ENCODE peak calls at places on chromosomes 1 and 21, in nine cellular contexts. T is heart right ventricle; Z is CD8-positive, alpha-beta T cell; Y is brain microvascular endothelial cell; O is body of pancreas; R is endodermal cell; J is adrenal gland; U is testis; D is cardiac muscle cell. C is an unnamed sample.

GRCh38 chr1:28156821-28157220 is 19.7 kb downstream of the PTAFR start:
- DNase-seq in J (peak; percentile 47), D (peak; percentile 31), Z (no peak), O (no peak), Y (no peak), T (no peak), R (no peak), U (no peak), C (no peak)

GRCh38 chr21:42592156-42592820 is 61.1 kb upstream of the PDE9A start:
- DNase-seq in O (no peak), Z (no peak), U (no peak), T (no peak), Y (no peak), J (no peak), D (no peak), R (peak; percentile 43), C (no peak)

GRCh38 chr1:112718691-112719418 is 3.7 kb upstream of the PPM1J start:
- DNase-seq in R (peak; percentile 92), O (peak; percentile 81), J (peak; percentile 83), Y (peak; percentile 48), T (peak; percentile 82), D (peak; percentile 73), Z (peak; percentile 63), U (peak; percentile 82), C (peak; percentile 71)

GRCh38 chr1:246110343-246111219 is 396.5 kb downstream of the SMYD3 start:
- DNase-seq in D (peak; percentile 21), Y (peak; percentile 60), J (no peak), O (no peak), R (peak; percentile 53), Z (no peak), U (no peak), T (no peak), C (no peak)

GRCh38 chr1:27152004-27152828 is 2.7 kb downstream of the SLC9A1 start:
- DNase-seq in D (peak; percentile 32), R (no peak), Y (no peak), O (no peak), T (peak; percentile 49), Z (no peak), U (peak; percentile 24), J (peak; percentile 49), C (no peak)

GRCh38 chr1:152047607-152047953 is 10.8 kb upstream of the S100A11 start:
- DNase-seq in R (no peak), Y (no peak), J (peak; percentile 76), D (no peak), T (no peak), U (no peak), O (peak; percentile 79), Z (no peak), C (no peak)

GRCh38 chr1:103146143-103146542 is 37.8 kb upstream of the COL11A1 start:
- DNase-seq in D (no peak), R (no peak), Z (no peak), T (no peak), J (no peak), U (no peak), Y (no peak), O (no peak), C (no peak)

GRCh38 chr1:162365284-162366041 is 11.2 kb downstream of the SPATA46 start:
- DNase-seq in R (no peak), U (no peak), Z (no peak), J (no peak), D (no peak), T (no peak), Y (no peak), O (no peak), C (no peak)

GRCh38 chr21:30463713-30464112 is 16.5 kb downstream of the KRTAP19-1 start:
- DNase-seq in T (no peak), Y (no peak), O (no peak), J (no peak), D (no peak), Z (no peak), U (peak; percentile 18), R (peak; percentile 48), C (no peak)

GRCh38 chr1:2452583-2453315 is 23.3 kb upstream of the PLCH2 start:
- DNase-seq in R (no peak), Z (no peak), D (no peak), U (peak; percentile 33), J (no peak), O (no peak), T (no peak), Y (no peak), C (peak; percentile 89)

GRCh38 chr1:89781494-89782126 is 39.2 kb upstream of the LRRC8D start:
- DNase-seq in J (no peak), Z (peak; percentile 30), U (no peak), R (no peak), Y (no peak), D (peak; percentile 39), T (no peak), O (no peak), C (no peak)

GRCh38 chr1:95384570-95384969 is 150.6 kb downstream of the RWDD3 start:
- DNase-seq in O (no peak), T (peak; percentile 21), D (peak; percentile 4), J (no peak), Y (no peak), R (peak; percentile 92), U (peak; percentile 31), Z (peak; percentile 1), C (no peak)

GRCh38 chr1:8362701-8363101 is 44.8 kb downstream of the SLC45A1 start:
- DNase-seq in U (no peak), R (no peak), T (no peak), Z (no peak), J (peak; percentile 90), D (no peak), Y (no peak), O (no peak), C (no peak)

GRCh38 chr1:199808110-199808870 is 219.2 kb upstream of the NR5A2 start:
- DNase-seq in J (no peak), Z (no peak), R (no peak), D (no peak), O (no peak), T (no peak), U (no peak), Y (no peak), C (no peak)

GRCh38 chr1:43963890-43964289 is 5.9 kb upstream of the DPH2 start:
- DNase-seq in R (no peak), T (no peak), D (no peak), O (no peak), Z (no peak), U (no peak), Y (no peak), J (no peak), C (no peak)

GRCh38 chr1:92017656-92018055 is 12.1 kb upstream of the EPHX4 start:
- DNase-seq in Y (no peak), D (no peak), Z (no peak), U (no peak), O (no peak), J (no peak), T (no peak), R (no peak), C (no peak)

GRCh38 chr1:176896216-176896615 is 268.3 kb downstream of the ASTN1 start:
- DNase-seq in J (no peak), Y (no peak), R (no peak), T (no peak), D (no peak), U (no peak), Z (no peak), O (no peak), C (no peak)

GRCh38 chr1:74522143-74522542 is 9.7 kb upstream of the LRRC53 start:
- DNase-seq in R (peak; percentile 77), Z (no peak), J (no peak), D (no peak), T (no peak), U (no peak), O (no peak), Y (no peak), C (no peak)

GRCh38 chr1:116508984-116509980 is 61.5 kb downstream of the CD58 start:
- DNase-seq in T (no peak), R (no peak), J (no peak), Z (no peak), O (no peak), U (no peak), Y (peak; percentile 81), D (peak; percentile 83), C (no peak)

GRCh38 chr1:117605164-117605810 is 561 bp upstream of the TENT5C start:
- DNase-seq in U (no peak), D (peak; percentile 27), O (peak; percentile 61), R (no peak), Z (no peak), Y (peak; percentile 9), J (no peak), T (peak; percentile 24), C (no peak)
- H3K27ac ChIP-seq in U (peak overlapping the region; percentile 59), D (no peak overlapping the region), O (peak overlapping the region; percentile 95), R (no peak overlapping the region), Z (peak overlapping the region; percentile 95), Y (no peak overlapping the region), J (peak overlapping the region; percentile 54), T (peak overlapping the region; percentile 81), C (peak overlapping the region; percentile 54)

GRCh38 chr1:206541236-206541833 is 34.0 kb downstream of the RASSF5 start:
- DNase-seq in Z (no peak), D (no peak), U (no peak), O (no peak), R (no peak), T (no peak), Y (no peak), J (no peak), C (no peak)
- H3K27ac ChIP-seq in Z (no peak overlapping the region), D (no peak overlapping the region), U (no peak overlapping the region), O (peak overlapping the region; percentile 91), R (no peak overlapping the region), T (no peak overlapping the region), Y (no peak overlapping the region), J (no peak overlapping the region), C (no peak overlapping the region)

GRCh38 chr1:5896706-5897105 is 95.5 kb downstream of the NPHP4 start:
- DNase-seq in T (no peak), Z (no peak), O (no peak), R (peak; percentile 81), Y (no peak), D (no peak), U (no peak), J (no peak), C (peak; percentile 12)
- H3K27ac ChIP-seq in T (no peak overlapping the region), Z (no peak overlapping the region), O (no peak overlapping the region), R (peak overlapping the region; percentile 56), Y (no peak overlapping the region), D (no peak overlapping the region), U (no peak overlapping the region), J (no peak overlapping the region), C (peak overlapping the region; percentile 16)

GRCh38 chr21:34593423-34593822 is 21.5 kb downstream of the RCAN1 start:
- DNase-seq in R (peak; percentile 28), Z (no peak), Y (no peak), O (peak; percentile 41), D (no peak), U (no peak), J (no peak), T (no peak), C (no peak)
- H3K27ac ChIP-seq in R (no peak overlapping the region), Z (no peak overlapping the region), Y (no peak overlapping the region), O (peak overlapping the region; percentile 80), D (peak overlapping the region; percentile 92), U (no peak overlapping the region), J (no peak overlapping the region), T (peak overlapping the region; percentile 53), C (no peak overlapping the region)